ENCODE peak calls at places on chromosomes 3 and 15, in eight cellular contexts. One of them, this sample, is unnamed. For H3K36me3 and H3K4me1, the result is how much of the 10 kb centered on the place peaks cover.

GRCh38 chr15:78880828-78881227 is 8.1 kb downstream of the MORF4L1 start:
- DNase-seq in adrenal gland: no peak
- DNase-seq in IMR-90: peak
- DNase-seq in PC-3: no peak
- DNase-seq in ovary: no peak
- DNase-seq in heart right ventricle: no peak
- DNase-seq in body of pancreas: no peak
- DNase-seq in pancreas: no peak
- DNase-seq in this sample: no peak

GRCh38 chr3:48222616-48223513 is at the start of gene CAMP:
- DNase-seq in adrenal gland: peak
- DNase-seq in IMR-90: peak
- DNase-seq in PC-3: peak
- DNase-seq in ovary: no peak
- DNase-seq in heart right ventricle: no peak
- DNase-seq in body of pancreas: peak
- DNase-seq in pancreas: peak
- DNase-seq in this sample: no peak

GRCh38 chr3:142857056-142857455 is 31.8 kb downstream of the PCOLCE2 start:
- DNase-seq in adrenal gland: peak
- DNase-seq in IMR-90: no peak
- DNase-seq in PC-3: peak
- DNase-seq in ovary: no peak
- DNase-seq in heart right ventricle: peak
- DNase-seq in body of pancreas: peak
- DNase-seq in pancreas: peak
- DNase-seq in this sample: peak

GRCh38 chr15:76664411-76664810 is 240.7 kb downstream of the SCAPER start:
- DNase-seq in adrenal gland: no peak
- DNase-seq in IMR-90: no peak
- DNase-seq in PC-3: no peak
- DNase-seq in ovary: no peak
- DNase-seq in heart right ventricle: no peak
- DNase-seq in body of pancreas: no peak
- DNase-seq in pancreas: no peak
- DNase-seq in this sample: no peak

GRCh38 chr15:40702077-40702476 is 7.1 kb downstream of the RAD51 start:
- DNase-seq in adrenal gland: no peak
- DNase-seq in IMR-90: peak
- DNase-seq in PC-3: peak
- DNase-seq in ovary: no peak
- DNase-seq in heart right ventricle: no peak
- DNase-seq in body of pancreas: no peak
- DNase-seq in pancreas: no peak
- DNase-seq in this sample: no peak

GRCh38 chr3:12831582-12831866 is 9.8 kb downstream of the RPL32 start:
- DNase-seq in adrenal gland: no peak
- DNase-seq in IMR-90: no peak
- DNase-seq in PC-3: no peak
- DNase-seq in ovary: no peak
- DNase-seq in heart right ventricle: no peak
- DNase-seq in body of pancreas: no peak
- DNase-seq in pancreas: no peak
- DNase-seq in this sample: no peak

GRCh38 chr3:193057616-193058015 is 140.0 kb upstream of the MB21D2 start:
- DNase-seq in adrenal gland: no peak
- DNase-seq in IMR-90: no peak
- DNase-seq in PC-3: no peak
- DNase-seq in ovary: no peak
- DNase-seq in heart right ventricle: no peak
- DNase-seq in body of pancreas: no peak
- DNase-seq in pancreas: no peak
- DNase-seq in this sample: no peak

GRCh38 chr3:39255503-39256325 is 24.1 kb downstream of the CX3CR1 start:
- DNase-seq in adrenal gland: peak
- DNase-seq in IMR-90: no peak
- DNase-seq in PC-3: no peak
- DNase-seq in ovary: no peak
- DNase-seq in heart right ventricle: peak
- DNase-seq in body of pancreas: no peak
- DNase-seq in pancreas: no peak
- DNase-seq in this sample: no peak

GRCh38 chr3:99789322-99789721 is 28.3 kb upstream of the CMSS1 start:
- DNase-seq in adrenal gland: peak
- DNase-seq in IMR-90: peak
- DNase-seq in PC-3: peak
- DNase-seq in ovary: peak
- DNase-seq in heart right ventricle: peak
- DNase-seq in body of pancreas: peak
- DNase-seq in pancreas: no peak
- DNase-seq in this sample: peak

GRCh38 chr15:97189152-97189551 is 771.4 kb upstream of the ARRDC4 start:
- DNase-seq in adrenal gland: no peak
- DNase-seq in IMR-90: no peak
- DNase-seq in PC-3: no peak
- DNase-seq in ovary: no peak
- DNase-seq in heart right ventricle: no peak
- DNase-seq in body of pancreas: no peak
- DNase-seq in pancreas: no peak
- DNase-seq in this sample: no peak

GRCh38 chr3:197398301-197398878 is 100.0 kb upstream of the DLG1 start:
- DNase-seq in adrenal gland: no peak
- DNase-seq in IMR-90: no peak
- DNase-seq in PC-3: no peak
- DNase-seq in ovary: no peak
- DNase-seq in heart right ventricle: no peak
- DNase-seq in body of pancreas: no peak
- DNase-seq in pancreas: no peak
- DNase-seq in this sample: no peak

GRCh38 chr3:186361612-186362408 is at the start of gene DGKG:
- DNase-seq in adrenal gland: no peak
- DNase-seq in IMR-90: no peak
- DNase-seq in PC-3: peak
- DNase-seq in ovary: no peak
- DNase-seq in heart right ventricle: peak
- DNase-seq in body of pancreas: peak
- DNase-seq in pancreas: peak
- DNase-seq in this sample: no peak

GRCh38 chr15:25345943-25346342 is 92.9 kb downstream of the UBE3A start:
- DNase-seq in adrenal gland: peak
- DNase-seq in IMR-90: peak
- DNase-seq in PC-3: no peak
- DNase-seq in ovary: no peak
- DNase-seq in heart right ventricle: peak
- DNase-seq in body of pancreas: no peak
- DNase-seq in pancreas: no peak
- DNase-seq in this sample: no peak

GRCh38 chr15:64092864-64093626 is 593 bp downstream of the CIAO2A start:
- DNase-seq in adrenal gland: peak
- DNase-seq in IMR-90: peak
- DNase-seq in PC-3: peak
- DNase-seq in ovary: peak
- DNase-seq in heart right ventricle: peak
- DNase-seq in body of pancreas: peak
- DNase-seq in pancreas: no peak
- DNase-seq in this sample: peak

DNA sequence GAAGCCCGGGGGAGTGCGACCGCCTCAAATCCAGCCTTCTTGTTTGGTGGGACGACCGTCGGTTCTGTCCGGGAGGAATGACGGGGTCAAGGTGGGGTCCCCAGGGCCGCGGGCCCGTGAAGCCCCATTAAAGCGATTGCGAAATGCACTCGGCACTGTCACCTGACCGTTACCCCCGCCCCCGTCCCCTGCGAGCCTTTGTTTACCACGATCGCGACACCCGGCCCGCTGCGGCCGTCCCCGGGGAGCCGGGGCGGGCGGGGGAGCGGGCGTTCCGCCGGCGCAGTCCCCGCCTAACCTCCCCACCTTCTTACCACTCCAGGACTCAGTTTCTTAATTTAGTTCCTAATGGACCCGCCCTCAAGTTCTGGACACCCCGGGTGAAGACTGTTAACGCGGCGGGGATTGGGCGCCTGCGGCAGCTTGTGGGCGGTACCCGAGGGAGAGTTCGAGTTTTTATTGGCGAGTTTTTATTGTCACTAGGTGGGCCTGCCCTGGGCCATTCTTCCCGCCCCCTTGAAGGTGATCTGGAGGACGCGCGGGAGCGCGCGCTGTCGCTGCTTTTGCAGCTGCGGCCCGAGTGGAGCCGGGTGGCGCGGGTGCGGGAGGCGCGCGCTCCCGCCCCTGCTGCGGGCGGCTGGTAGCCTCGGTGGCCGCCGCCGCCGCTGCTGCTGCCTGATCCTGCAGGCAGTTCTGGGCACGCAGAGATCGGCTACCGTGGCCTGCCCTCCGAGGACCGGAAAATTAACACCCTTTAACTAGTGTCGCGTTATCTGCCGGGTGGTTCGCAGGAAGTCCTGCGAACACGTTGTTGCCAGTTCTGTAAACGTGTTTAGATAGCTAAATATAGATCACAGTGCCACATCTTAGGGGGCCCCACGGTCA is 1.0 kb downstream of the KLHL24 start:
- DNase-seq in adrenal gland: peak
- DNase-seq in IMR-90: peak
- DNase-seq in PC-3: peak
- DNase-seq in ovary: peak
- DNase-seq in heart right ventricle: peak
- DNase-seq in body of pancreas: peak
- DNase-seq in pancreas: peak
- DNase-seq in this sample: peak
- H3K4me3 ChIP-seq in adrenal gland: peak
- H3K4me3 ChIP-seq in IMR-90: peak
- H3K4me3 ChIP-seq in PC-3: peak
- H3K4me3 ChIP-seq in ovary: peak
- H3K4me3 ChIP-seq in heart right ventricle: peak
- H3K4me3 ChIP-seq in body of pancreas: peak
- H3K4me3 ChIP-seq in pancreas: peak
- H3K4me3 ChIP-seq in this sample: peak

DNA sequence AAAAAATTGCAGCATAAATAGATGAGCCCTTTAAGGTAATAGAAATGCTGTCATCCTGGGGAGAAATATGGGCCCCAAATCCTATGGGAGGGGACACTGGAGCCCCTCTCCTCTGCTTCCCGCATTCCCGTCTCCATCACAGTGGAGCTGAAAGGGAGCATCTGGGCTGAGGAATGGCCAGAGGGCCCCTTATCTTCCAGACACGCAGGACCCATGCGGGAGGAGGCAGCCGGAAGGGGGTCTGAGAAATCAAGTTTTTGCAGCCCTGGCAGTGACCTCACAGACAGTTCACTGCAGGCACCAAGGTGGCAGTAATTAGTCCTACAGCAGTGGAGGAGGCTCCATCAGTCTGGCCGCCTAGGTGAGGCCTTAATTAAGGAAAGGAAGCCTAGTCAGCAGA is 80.2 kb downstream of the RAB11A start:
- DNase-seq in adrenal gland: no peak
- DNase-seq in IMR-90: no peak
- DNase-seq in PC-3: no peak
- DNase-seq in ovary: no peak
- DNase-seq in heart right ventricle: no peak
- DNase-seq in body of pancreas: no peak
- DNase-seq in pancreas: no peak
- DNase-seq in this sample: no peak
- H3K36me3 ChIP-seq in adrenal gland: under half
- H3K36me3 ChIP-seq in IMR-90: under half
- H3K36me3 ChIP-seq in PC-3: under half
- H3K36me3 ChIP-seq in ovary: under half
- H3K36me3 ChIP-seq in heart right ventricle: under half
- H3K36me3 ChIP-seq in body of pancreas: under half
- H3K36me3 ChIP-seq in pancreas: under half
- H3K36me3 ChIP-seq in this sample: under half

DNA sequence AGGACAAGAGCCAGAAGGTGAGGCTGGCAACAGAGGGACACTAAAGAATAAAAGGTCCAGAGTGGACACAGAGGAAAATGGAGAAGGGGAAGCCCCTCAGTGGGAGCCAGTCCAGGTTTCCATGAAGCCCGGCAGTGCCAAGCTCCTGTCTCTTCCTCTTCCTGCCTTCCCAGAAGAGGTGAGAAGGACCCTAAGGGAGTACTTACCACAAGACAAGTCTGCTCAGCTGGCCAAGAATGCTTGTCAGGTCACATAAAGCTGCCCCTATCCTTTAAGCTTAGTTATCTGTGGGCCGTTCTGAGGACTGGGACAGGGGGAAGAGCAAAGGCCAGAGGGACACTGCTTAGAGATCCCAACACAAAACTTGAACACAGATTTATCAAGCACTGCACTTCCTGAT is 100.2 kb downstream of the RYK start:
- DNase-seq in adrenal gland: peak
- DNase-seq in IMR-90: no peak
- DNase-seq in PC-3: no peak
- DNase-seq in ovary: no peak
- DNase-seq in heart right ventricle: peak
- DNase-seq in body of pancreas: no peak
- DNase-seq in pancreas: no peak
- DNase-seq in this sample: no peak
- H3K4me1 ChIP-seq in adrenal gland: under half
- H3K4me1 ChIP-seq in IMR-90: under half
- H3K4me1 ChIP-seq in PC-3: under half
- H3K4me1 ChIP-seq in ovary: under half
- H3K4me1 ChIP-seq in heart right ventricle: under half
- H3K4me1 ChIP-seq in body of pancreas: under half
- H3K4me1 ChIP-seq in pancreas: under half
- H3K4me1 ChIP-seq in this sample: under half

GRCh38 chr3:179069762-179070390 is 1.7 kb downstream of the ZMAT3 start:
- DNase-seq in adrenal gland: no peak
- DNase-seq in IMR-90: peak
- DNase-seq in PC-3: no peak
- DNase-seq in ovary: no peak
- DNase-seq in heart right ventricle: no peak
- DNase-seq in body of pancreas: no peak
- DNase-seq in pancreas: no peak
- DNase-seq in this sample: peak
- H3K4me3 ChIP-seq in adrenal gland: peak
- H3K4me3 ChIP-seq in IMR-90: peak
- H3K4me3 ChIP-seq in PC-3: peak
- H3K4me3 ChIP-seq in ovary: peak
- H3K4me3 ChIP-seq in heart right ventricle: no peak
- H3K4me3 ChIP-seq in body of pancreas: no peak
- H3K4me3 ChIP-seq in pancreas: peak
- H3K4me3 ChIP-seq in this sample: peak

DNA sequence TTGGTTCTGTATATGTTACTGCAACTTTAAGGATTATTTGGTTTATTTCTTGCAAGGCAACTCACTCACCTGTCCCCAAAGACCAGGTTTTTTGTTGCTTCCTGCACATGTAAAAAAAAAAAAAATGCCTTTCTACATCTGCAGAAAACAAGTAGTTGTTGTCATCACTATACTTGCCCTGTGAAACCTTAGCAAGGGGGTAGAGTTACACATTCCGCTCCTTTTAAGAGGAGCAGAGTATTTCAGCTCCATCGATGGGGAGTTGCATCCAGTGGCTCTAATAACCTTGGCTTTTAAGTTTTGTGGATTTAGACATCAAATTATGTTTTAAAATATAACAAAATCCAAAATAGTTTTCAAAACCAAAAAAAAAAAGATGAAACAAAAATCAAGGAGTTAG is 309.1 kb upstream of the ATP11B start:
- DNase-seq in adrenal gland: no peak
- DNase-seq in IMR-90: no peak
- DNase-seq in PC-3: no peak
- DNase-seq in ovary: no peak
- DNase-seq in heart right ventricle: no peak
- DNase-seq in body of pancreas: no peak
- DNase-seq in pancreas: no peak
- DNase-seq in this sample: no peak
- H3K36me3 ChIP-seq in adrenal gland: under half
- H3K36me3 ChIP-seq in IMR-90: under half
- H3K36me3 ChIP-seq in PC-3: under half
- H3K36me3 ChIP-seq in ovary: under half
- H3K36me3 ChIP-seq in heart right ventricle: under half
- H3K36me3 ChIP-seq in body of pancreas: under half
- H3K36me3 ChIP-seq in pancreas: under half
- H3K36me3 ChIP-seq in this sample: under half

GRCh38 chr3:66465587-66465986 is 35.2 kb downstream of the LRIG1 start:
- DNase-seq in adrenal gland: no peak
- DNase-seq in IMR-90: no peak
- DNase-seq in PC-3: no peak
- DNase-seq in ovary: no peak
- DNase-seq in heart right ventricle: no peak
- DNase-seq in body of pancreas: no peak
- DNase-seq in pancreas: no peak
- DNase-seq in this sample: no peak
- H3K4me1 ChIP-seq in adrenal gland: under half
- H3K4me1 ChIP-seq in IMR-90: under half
- H3K4me1 ChIP-seq in PC-3: under half
- H3K4me1 ChIP-seq in ovary: under half
- H3K4me1 ChIP-seq in heart right ventricle: half or more
- H3K4me1 ChIP-seq in body of pancreas: half or more
- H3K4me1 ChIP-seq in pancreas: under half
- H3K4me1 ChIP-seq in this sample: under half